ENCODE peak calls at places on chromosome 3, in six cellular contexts. Q is bronchial epithelial cell, E is fibroblast of lung, C is GM23248, R is tibial artery, T is body of pancreas. J is an unnamed sample. For H3K36me3, the result is how much of the 10 kb centered on the place peaks cover.

GRCh38 chr3:115246621-115247020 is 99.5 kb upstream of the ZBTB20 start:
- DNase-seq in Q (no peak), E (no peak), C (peak), R (no peak), T (no peak), J (no peak)

GRCh38 chr3:39917060-39917773 is 107.8 kb downstream of the MYRIP start:
- DNase-seq in Q (peak), E (no peak), C (peak), R (no peak), T (no peak), J (no peak)

GRCh38 chr3:43001094-43001553 is 22.0 kb downstream of the GASK1A start:
- DNase-seq in Q (peak), E (peak), C (peak), R (peak), T (peak), J (no peak)

GRCh38 chr3:24951186-24951585 is 456.5 kb upstream of the THRB start:
- DNase-seq in Q (peak), E (no peak), C (peak), R (no peak), T (no peak), J (no peak)

GRCh38 chr3:45496550-45496949 is 98.0 kb upstream of the LIMD1 start:
- DNase-seq in Q (no peak), E (peak), C (no peak), R (no peak), T (no peak), J (no peak)

GRCh38 chr3:6228958-6229683 is 631.8 kb upstream of the GRM7 start:
- DNase-seq in Q (no peak), E (no peak), C (no peak), R (no peak), T (no peak), J (no peak)

GRCh38 chr3:123143669-123144411 is 57.9 kb upstream of the SEC22A start:
- DNase-seq in Q (peak), E (no peak), C (peak), R (no peak), T (peak), J (no peak)

GRCh38 chr3:52237659-52238172 is 1.2 kb downstream of the TWF2 start:
- DNase-seq in Q (peak), E (peak), C (peak), R (peak), T (peak), J (peak)

GRCh38 chr3:69866988-69867720 is 127.9 kb downstream of the MITF start:
- DNase-seq in Q (peak), E (no peak), C (peak), R (no peak), T (no peak), J (no peak)

GRCh38 chr3:196992461-196993065 is 23.9 kb upstream of the PIGZ start:
- DNase-seq in Q (no peak), E (no peak), C (no peak), R (peak), T (no peak), J (no peak)

GRCh38 chr3:14434105-14434504 is 31.7 kb downstream of the SLC6A6 start:
- DNase-seq in Q (peak), E (peak), C (peak), R (no peak), T (no peak), J (no peak)

GRCh38 chr3:126355777-126356372 is 1.3 kb downstream of the KLF15 start:
- DNase-seq in Q (no peak), E (peak), C (peak), R (peak), T (peak), J (peak)

GRCh38 chr3:66552846-66553245 is 52.0 kb upstream of the LRIG1 start:
- DNase-seq in Q (no peak), E (no peak), C (no peak), R (no peak), T (no peak), J (peak)

GRCh38 chr3:170137971-170138370 is 43.6 kb downstream of the PHC3 start:
- DNase-seq in Q (no peak), E (peak), C (peak), R (no peak), T (no peak), J (no peak)

GRCh38 chr3:117793684-117794304 is 1084.2 kb downstream of the TUSC7 start:
- DNase-seq in Q (no peak), E (peak), C (peak), R (no peak), T (no peak), J (no peak)

GRCh38 chr3:137191133-137191923 is 233.5 kb downstream of the IL20RB start:
- DNase-seq in Q (no peak), E (no peak), C (peak), R (no peak), T (peak), J (no peak)

GRCh38 chr3:73592154-73592877 is 32.4 kb downstream of the PDZRN3 start:
- DNase-seq in Q (no peak), E (no peak), C (no peak), R (no peak), T (no peak), J (peak)

GRCh38 chr3:61884794-61885193 is 323.4 kb downstream of the PTPRG start:
- DNase-seq in Q (no peak), E (no peak), C (no peak), R (no peak), T (no peak), J (no peak)

GRCh38 chr3:136186850-136187249 is 9.3 kb downstream of the MSL2 start:
- DNase-seq in Q (no peak), E (no peak), C (no peak), R (no peak), T (no peak), J (no peak)

GRCh38 chr3:39644176-39644575 is 165.2 kb upstream of the MYRIP start:
- DNase-seq in Q (no peak), E (peak), C (peak), R (no peak), T (no peak), J (no peak)

GRCh38 chr3:194259982-194260856 is 90.9 kb downstream of the CPN2 start:
- DNase-seq in Q (peak), E (peak), C (peak), R (no peak), T (no peak), J (no peak)

GRCh38 chr3:39809995-39810595 is 686 bp downstream of the MYRIP start:
- DNase-seq in Q (no peak), E (no peak), C (peak), R (no peak), T (peak), J (peak)

GRCh38 chr3:98914210-98915080 is 12.9 kb upstream of the DCBLD2 start:
- DNase-seq in Q (peak), E (peak), C (no peak), R (no peak), T (peak), J (no peak)

GRCh38 chr3:181880339-181880738 is 168.6 kb downstream of the SOX2 start:
- DNase-seq in Q (no peak), E (no peak), C (no peak), R (no peak), T (no peak), J (no peak)

GRCh38 chr3:11495948-11496557 is 147.7 kb downstream of the VGLL4 start:
- DNase-seq in Q (no peak), E (no peak), C (no peak), R (no peak), T (no peak), J (peak)

GRCh38 chr3:165192610-165193192 is 3.5 kb downstream of the SLITRK3 start:
- DNase-seq in Q (no peak), E (no peak), C (no peak), R (no peak), T (no peak), J (peak)

GRCh38 chr3:88041005-88041404 is 17.8 kb downstream of the CGGBP1 start:
- DNase-seq in Q (no peak), E (no peak), C (no peak), R (no peak), T (no peak), J (no peak)

GRCh38 chr3:15636028-15636709 is 34.6 kb downstream of the BTD start:
- DNase-seq in Q (peak), E (peak), C (peak), R (no peak), T (no peak), J (no peak)

GRCh38 chr3:102230057-102230456 is 204.8 kb upstream of the ZPLD1 start:
- DNase-seq in Q (no peak), E (no peak), C (no peak), R (no peak), T (no peak), J (no peak)

GRCh38 chr3:59245300-59245878 is 195.6 kb upstream of the CFAP20DC start:
- DNase-seq in Q (no peak), E (no peak), C (no peak), R (no peak), T (no peak), J (no peak)

GRCh38 chr3:72277710-72278109 is 492.8 kb upstream of the PROK2 start:
- DNase-seq in Q (no peak), E (no peak), C (no peak), R (no peak), T (no peak), J (no peak)

GRCh38 chr3:48930590-48930989 is 11.9 kb downstream of the ARIH2 start:
- DNase-seq in Q (no peak), E (peak), C (no peak), R (no peak), T (no peak), J (no peak)

GRCh38 chr3:67382551-67382950 is 271.9 kb downstream of the SUCLG2 start:
- DNase-seq in Q (no peak), E (peak), C (peak), R (no peak), T (no peak), J (no peak)

GRCh38 chr3:17070560-17070959 is 185.8 kb downstream of the PLCL2 start:
- DNase-seq in Q (no peak), E (peak), C (peak), R (no peak), T (peak), J (peak)

GRCh38 chr3:127134466-127134865 is 58.5 kb upstream of the PRR23E start:
- DNase-seq in Q (no peak), E (no peak), C (no peak), R (peak), T (no peak), J (no peak)

GRCh38 chr3:5021571-5022092 is 42.4 kb downstream of the BHLHE40 start:
- DNase-seq in Q (peak), E (peak), C (peak), R (no peak), T (no peak), J (no peak)

GRCh38 chr3:77686560-77686959 is 646.7 kb downstream of the ROBO2 start:
- DNase-seq in Q (no peak), E (no peak), C (no peak), R (no peak), T (no peak), J (no peak)

GRCh38 chr3:14869877-14870563 is 51.3 kb downstream of the FGD5 start:
- DNase-seq in Q (no peak), E (no peak), C (no peak), R (peak), T (no peak), J (no peak)

GRCh38 chr3:37025562-37026335 is 32.4 kb downstream of the MLH1 start:
- DNase-seq in Q (no peak), E (no peak), C (no peak), R (no peak), T (no peak), J (no peak)
- H3K36me3 ChIP-seq in Q (under half), E (under half), C (under half), R (under half), T (under half), J (under half)

GRCh38 chr3:159165972-159166371 is 364.1 kb downstream of the MFSD1 start:
- DNase-seq in Q (no peak), E (no peak), C (peak), R (no peak), T (no peak), J (no peak)

GRCh38 chr3:159168788-159169187 is 366.9 kb downstream of the MFSD1 start:
- DNase-seq in Q (peak), E (no peak), C (no peak), R (no peak), T (no peak), J (no peak)

GRCh38 chr3:159163656-159164055 is 361.8 kb downstream of the MFSD1 start:
- DNase-seq in Q (peak), E (no peak), C (no peak), R (no peak), T (no peak), J (no peak)

GRCh38 chr3:159169828-159170227 is 368.0 kb downstream of the MFSD1 start:
- DNase-seq in Q (peak), E (peak), C (peak), R (no peak), T (no peak), J (no peak)

DNA sequence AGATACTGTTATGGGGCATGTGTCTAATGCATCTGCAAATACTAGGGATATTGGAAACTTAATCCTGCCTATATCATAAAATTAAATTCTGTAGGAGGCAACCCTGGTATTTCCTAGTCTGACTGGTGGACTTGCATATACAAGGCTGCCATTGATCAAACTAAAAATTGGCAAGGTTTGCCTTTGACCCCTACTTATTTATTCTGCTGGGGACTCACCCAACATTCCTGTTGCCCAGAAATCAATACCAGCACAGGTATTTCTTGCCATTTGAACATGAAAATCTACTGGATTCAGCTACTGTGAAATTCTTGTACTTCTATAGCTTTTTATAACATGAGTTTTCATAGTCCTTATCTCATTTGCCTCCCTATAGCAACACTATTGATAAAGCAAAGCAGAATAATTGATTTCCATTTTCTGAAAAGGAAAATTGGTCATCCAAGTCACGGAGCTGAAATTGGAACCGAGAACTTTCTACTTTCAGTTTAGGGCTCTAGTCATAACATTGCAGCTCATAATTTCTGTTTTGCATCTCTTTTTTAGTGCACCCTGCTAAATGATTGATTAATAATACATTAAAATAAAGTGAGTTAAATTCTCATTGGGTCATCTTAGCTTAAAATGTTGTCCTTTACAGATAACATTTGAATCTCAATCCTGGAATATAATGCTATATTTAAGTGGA is 365.2 kb downstream of the MFSD1 start:
- DNase-seq in Q (no peak), E (no peak), C (no peak), R (no peak), T (no peak), J (no peak)
- H3K4me3 ChIP-seq in Q (no peak), E (no peak), C (no peak), R (no peak), T (no peak), J (no peak)

DNA sequence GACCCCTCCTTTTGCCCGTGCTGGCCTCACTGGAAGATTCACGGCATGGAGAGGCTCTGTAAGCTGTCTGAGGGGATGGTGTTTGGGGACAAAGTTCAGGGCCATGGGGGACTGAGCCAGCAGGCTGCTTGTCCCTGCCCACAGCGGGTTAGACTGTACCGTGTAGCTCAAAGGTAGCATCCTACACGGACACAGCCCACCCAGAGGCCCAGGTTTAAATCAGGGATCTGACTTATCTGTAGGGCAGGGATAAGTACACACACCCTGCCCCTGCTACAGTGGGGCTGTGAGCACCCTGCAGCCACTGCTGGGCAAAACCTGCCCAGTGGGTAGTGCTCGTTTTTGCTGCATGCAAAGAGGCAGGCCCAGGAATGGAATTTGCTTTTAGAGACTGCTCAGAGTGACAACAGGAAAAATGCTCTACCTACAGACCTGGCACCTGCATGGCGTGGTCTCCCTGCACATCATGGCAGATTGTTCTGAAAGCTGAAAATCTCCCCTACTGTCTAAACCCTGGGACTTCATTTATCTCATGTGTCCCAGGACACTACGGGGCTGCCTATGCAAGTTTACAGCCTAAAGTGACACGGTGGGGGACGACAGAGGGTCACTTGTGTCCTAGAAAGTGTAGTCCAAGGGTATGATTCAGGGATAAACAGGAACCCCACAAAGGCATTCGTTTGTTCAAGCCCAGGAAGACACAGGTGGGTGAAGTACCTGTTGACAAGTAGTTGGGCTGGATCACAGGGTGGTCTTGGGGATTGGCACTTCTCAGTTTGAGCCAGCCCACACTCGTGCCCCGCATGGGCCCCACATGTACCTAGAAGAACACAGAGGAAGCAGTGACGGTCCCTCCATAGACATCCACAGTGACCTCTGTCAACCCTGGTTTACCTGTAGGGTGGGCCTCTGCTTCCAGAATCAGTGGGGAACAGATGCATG is 27.7 kb downstream of the CHDH start:
- DNase-seq in Q (no peak), E (no peak), C (no peak), R (peak), T (no peak), J (no peak)
- H3K36me3 ChIP-seq in Q (under half), E (under half), C (under half), R (under half), T (under half), J (under half)

GRCh38 chr3:2937055-2937454 is 173.1 kb downstream of the IL5RA start:
- DNase-seq in Q (no peak), E (no peak), C (no peak), R (no peak), T (no peak), J (no peak)
- H3K4me3 ChIP-seq in Q (no peak), E (no peak), C (no peak), R (no peak), T (no peak), J (no peak)

J was measured in H7.